ENCODE peak calls at places on chromosomes 16 and 17, in seven cellular contexts. O, S, K, F, J, H and A are unnamed samples.

GRCh38 chr17:76641501-76641900 is 2.1 kb downstream of the ST6GALNAC1 start:
- DNase-seq in F (no peak), O (no peak), J (peak), H (no peak), K (no peak), S (no peak), A (peak)

GRCh38 chr17:6172642-6173330 is 102.6 kb downstream of the WSCD1 start:
- DNase-seq in K (no peak), F (peak), H (no peak), O (peak), J (peak), S (no peak), A (no peak)

GRCh38 chr16:28192811-28193529 is 18.8 kb downstream of the XPO6 start:
- DNase-seq in J (no peak), S (no peak), H (no peak), O (no peak), F (no peak), K (no peak), A (no peak)

GRCh38 chr16:75789237-75789636 is 62.9 kb upstream of the CPHXL start:
- DNase-seq in F (no peak), K (peak), H (peak), O (peak), S (no peak), J (peak), A (peak)

GRCh38 chr16:84483882-84484565 is 20.4 kb downstream of the MEAK7 start:
- DNase-seq in H (no peak), F (no peak), S (peak), O (no peak), K (no peak), J (no peak), A (no peak)

GRCh38 chr16:496097-496886 is 31.2 kb upstream of the CAPN15 start:
- DNase-seq in O (no peak), F (no peak), H (no peak), J (no peak), S (no peak), K (no peak), A (no peak)

GRCh38 chr16:10579965-10580918 is at the start of gene EMP2:
- DNase-seq in J (peak), O (peak), K (peak), H (peak), F (peak), S (peak), A (peak)

GRCh38 chr16:85387731-85388295 is 225.3 kb upstream of the GSE1 start:
- DNase-seq in S (no peak), J (no peak), K (no peak), F (no peak), H (no peak), O (no peak), A (no peak)

GRCh38 chr17:45108595-45109521 is 23.5 kb downstream of the PLCD3 start:
- DNase-seq in H (no peak), S (no peak), O (no peak), K (no peak), J (no peak), F (no peak), A (no peak)

GRCh38 chr16:84947996-84948854 is 63.1 kb downstream of the ZDHHC7 start:
- DNase-seq in S (no peak), O (no peak), J (no peak), K (no peak), H (no peak), F (no peak), A (no peak)

GRCh38 chr16:31094088-31094423 is 541 bp downstream of the VKORC1 start:
- DNase-seq in K (no peak), S (no peak), F (peak), H (no peak), O (peak), J (peak), A (no peak)

GRCh38 chr17:75468779-75469373 is 12.4 kb downstream of the TMEM94 start:
- DNase-seq in K (no peak), H (no peak), J (no peak), F (no peak), O (no peak), S (no peak), A (peak)

GRCh38 chr17:70165383-70165782 is 3.9 kb upstream of the KCNJ2 start:
- DNase-seq in F (no peak), H (no peak), S (no peak), K (no peak), J (no peak), O (no peak), A (no peak)

GRCh38 chr16:35306915-35307314 is 1847.5 kb downstream of the TP53TG3F start:
- DNase-seq in S (no peak), F (no peak), H (no peak), J (no peak), K (no peak), O (no peak), A (no peak)

GRCh38 chr16:27786881-27787625 is 237.1 kb downstream of the KATNIP start:
- DNase-seq in K (no peak), F (no peak), J (no peak), S (no peak), O (no peak), H (no peak), A (no peak)

GRCh38 chr16:80547145-80547544 is 6.4 kb downstream of the DYNLRB2 start:
- DNase-seq in K (no peak), F (no peak), J (no peak), H (no peak), S (no peak), O (no peak), A (no peak)

GRCh38 chr17:50323060-50323459 is 22.9 kb upstream of the XYLT2 start:
- DNase-seq in J (no peak), K (no peak), S (no peak), F (no peak), H (no peak), O (no peak), A (no peak)

GRCh38 chr16:78478267-78478821 is 378.9 kb downstream of the WWOX start:
- DNase-seq in O (no peak), F (peak), S (peak), K (no peak), H (peak), J (peak), A (no peak)

GRCh38 chr17:35896011-35896587 is 15.9 kb upstream of the CCL5 start:
- DNase-seq in J (no peak), O (no peak), K (no peak), S (no peak), H (peak), F (no peak), A (no peak)

GRCh38 chr17:75844530-75845057 is 390 bp upstream of the UNC13D start:
- DNase-seq in O (no peak), S (no peak), K (no peak), J (peak), F (no peak), H (no peak), A (peak)

GRCh38 chr17:32261937-32262510 is 3.6 kb upstream of the RHBDL3 start:
- DNase-seq in O (no peak), S (no peak), K (no peak), J (no peak), F (no peak), H (no peak), A (no peak)

GRCh38 chr16:17434006-17434405 is 36.8 kb downstream of the XYLT1 start:
- DNase-seq in K (no peak), H (no peak), S (no peak), O (no peak), J (no peak), F (no peak), A (no peak)

GRCh38 chr17:34979650-34980352 is 511 bp upstream of the LIG3 start:
- DNase-seq in F (no peak), S (no peak), J (peak), H (peak), K (peak), O (no peak), A (no peak)

GRCh38 chr16:5670198-5670597 is 572.6 kb upstream of the EEF2KMT start:
- DNase-seq in H (no peak), S (no peak), J (no peak), O (no peak), K (no peak), F (no peak), A (no peak)

DNA sequence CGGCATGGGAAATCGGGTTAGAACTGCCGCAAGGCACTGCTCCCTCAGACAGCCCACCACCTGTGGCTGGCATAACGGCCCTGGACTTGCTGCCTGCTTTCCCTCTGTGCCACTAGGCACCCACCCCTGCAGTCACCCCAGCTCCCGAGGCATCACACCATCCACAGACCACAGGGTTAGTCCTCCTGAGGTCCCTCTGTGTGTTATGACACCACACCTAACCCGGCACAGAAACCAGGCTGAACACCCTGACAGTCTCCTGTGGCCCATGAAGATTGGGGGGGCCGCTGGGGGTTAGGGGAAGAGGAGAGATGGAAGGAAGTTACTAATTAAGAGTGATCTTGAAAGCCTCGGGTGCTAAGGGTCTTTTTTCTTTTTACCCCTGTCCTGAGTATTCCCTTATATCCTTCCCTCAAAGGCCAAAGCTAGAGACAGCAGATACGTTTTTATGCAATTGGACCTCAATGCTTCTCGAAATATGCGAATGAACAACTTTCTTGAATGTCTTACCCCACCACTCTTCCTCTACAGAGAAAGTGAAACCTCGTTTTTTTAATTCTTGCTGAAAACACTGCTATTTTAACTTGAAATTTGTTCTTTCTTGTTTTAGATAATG is 7.0 kb downstream of the CYTH1 start:
- DNase-seq in O (no peak), K (no peak), F (no peak), S (no peak), J (no peak), H (no peak), A (no peak)
- H2BK120ac ChIP-seq in O (no peak), K (no peak), F (no peak), S (no peak), J (no peak), H (no peak), A (no peak)

DNA sequence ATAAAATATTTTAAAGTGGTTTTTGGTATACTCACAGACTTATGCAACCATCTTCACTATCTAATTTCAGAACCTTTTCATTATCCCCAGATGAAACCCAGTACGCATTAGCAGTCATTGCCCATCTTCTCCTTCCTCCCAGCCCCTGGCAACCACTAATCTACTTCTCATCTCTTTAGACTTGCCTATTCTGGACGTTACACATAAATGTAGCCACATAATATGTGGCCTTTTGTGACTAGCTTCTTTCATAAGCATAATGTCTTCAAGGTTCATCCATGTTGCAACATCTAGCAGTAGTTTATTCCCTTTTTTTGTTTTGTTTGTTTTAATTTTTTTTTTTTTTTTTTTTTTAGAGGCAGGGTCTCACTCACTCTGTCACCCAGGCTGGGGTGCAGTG is 28.5 kb upstream of the C17orf107 start:
- DNase-seq in H (no peak), J (no peak), F (no peak), S (no peak), K (no peak), O (no peak), A (no peak)
- H2BK120ac ChIP-seq in H (no peak), J (no peak), F (no peak), S (no peak), K (no peak), O (no peak), A (no peak)

DNA sequence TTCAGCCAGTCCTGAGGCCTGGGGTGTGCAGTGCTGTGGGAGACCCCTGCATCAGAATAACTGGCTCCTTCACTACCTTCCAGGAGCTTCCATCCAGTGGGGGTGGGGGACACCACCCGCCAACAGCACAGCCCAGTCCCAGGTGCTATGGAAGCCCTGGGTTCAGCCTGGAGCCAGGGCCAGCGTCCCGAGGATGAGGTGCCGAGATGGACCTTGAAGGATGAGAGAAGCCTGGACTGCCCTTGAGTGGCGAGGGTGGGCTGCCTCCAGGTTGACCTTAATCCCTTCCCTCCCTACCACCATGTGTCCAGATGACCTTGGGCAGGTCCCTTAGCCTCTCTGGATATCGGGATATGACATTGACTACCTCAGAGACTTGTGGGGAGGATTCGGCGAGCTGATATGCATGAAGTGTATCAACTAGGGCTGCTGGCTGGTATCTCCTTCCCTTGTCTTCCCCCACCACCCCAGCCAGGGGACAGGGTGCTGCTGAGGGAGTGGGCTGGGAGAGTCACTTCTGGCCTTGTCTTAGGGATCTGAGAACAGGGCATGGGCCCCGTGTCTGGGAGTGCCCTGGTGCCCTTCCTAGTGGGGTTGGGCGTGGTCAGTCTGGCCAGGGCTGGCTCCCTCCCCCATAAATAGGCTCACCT is 14.2 kb upstream of the LASP1NB start:
- DNase-seq in S (no peak), F (peak), J (no peak), K (no peak), O (no peak), H (no peak), A (no peak)
- H2BK120ac ChIP-seq in S (no peak), F (no peak), J (no peak), K (no peak), O (no peak), H (no peak), A (no peak)

GRCh38 chr17:4810696-4811289 is 3.8 kb downstream of the PLD2 start:
- DNase-seq in H (no peak), S (no peak), O (no peak), J (no peak), K (no peak), F (no peak), A (no peak)
- H2BK120ac ChIP-seq in H (no peak), S (no peak), O (no peak), J (no peak), K (no peak), F (no peak), A (no peak)

DNA sequence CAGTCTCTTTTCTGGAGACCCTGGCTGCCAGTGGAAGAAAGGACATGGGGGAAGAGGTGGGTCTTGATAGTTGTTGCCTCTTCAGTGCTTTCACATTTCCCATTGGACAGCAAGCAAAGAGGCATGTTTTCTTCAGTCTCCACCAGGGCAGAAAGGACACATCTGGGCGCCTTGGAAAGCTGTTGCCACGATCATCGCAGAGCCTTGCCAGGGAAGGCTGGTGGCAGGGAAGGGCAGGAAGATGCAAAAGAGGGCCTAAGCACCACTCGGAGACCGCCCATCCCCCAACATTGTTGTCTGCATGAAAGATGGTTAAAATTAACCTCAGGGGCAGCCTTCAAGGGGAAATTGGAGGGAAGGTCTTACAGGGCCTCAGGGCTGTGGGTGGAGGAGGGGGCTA is 114.1 kb downstream of the SOX9 start:
- DNase-seq in S (no peak), O (no peak), H (no peak), F (no peak), J (no peak), K (no peak), A (no peak)
- H2BK120ac ChIP-seq in S (no peak), O (no peak), H (no peak), F (no peak), J (no peak), K (no peak), A (no peak)

GRCh38 chr17:68972119-68972704 is 17.0 kb upstream of the ABCA8 start:
- DNase-seq in J (peak), S (no peak), F (no peak), H (peak), K (peak), O (peak), A (no peak)
- H2BK120ac ChIP-seq in J (no peak), S (no peak), F (no peak), H (no peak), K (no peak), O (no peak), A (no peak)

GRCh38 chr17:12990926-12991325 is 26.9 kb downstream of the ELAC2 start:
- DNase-seq in J (no peak), O (no peak), F (no peak), K (no peak), S (no peak), H (no peak), A (no peak)
- H2BK120ac ChIP-seq in J (no peak), O (no peak), F (no peak), K (no peak), S (no peak), H (no peak), A (no peak)

GRCh38 chr17:72735089-72735488 is 357.4 kb downstream of the SLC39A11 start:
- DNase-seq in O (no peak), J (no peak), S (no peak), H (no peak), F (no peak), K (no peak), A (no peak)

GRCh38 chr17:72733619-72734282 is 358.7 kb downstream of the SLC39A11 start:
- DNase-seq in K (no peak), O (no peak), H (no peak), J (no peak), S (no peak), F (no peak), A (no peak)

GRCh38 chr17:72734611-72735010 is 357.9 kb downstream of the SLC39A11 start:
- DNase-seq in J (no peak), S (no peak), K (no peak), O (no peak), F (no peak), H (no peak), A (no peak)

GRCh38 chr17:72735602-72736001 is 356.9 kb downstream of the SLC39A11 start:
- DNase-seq in F (no peak), H (no peak), J (no peak), O (no peak), K (no peak), S (no peak), A (no peak)

DNA sequence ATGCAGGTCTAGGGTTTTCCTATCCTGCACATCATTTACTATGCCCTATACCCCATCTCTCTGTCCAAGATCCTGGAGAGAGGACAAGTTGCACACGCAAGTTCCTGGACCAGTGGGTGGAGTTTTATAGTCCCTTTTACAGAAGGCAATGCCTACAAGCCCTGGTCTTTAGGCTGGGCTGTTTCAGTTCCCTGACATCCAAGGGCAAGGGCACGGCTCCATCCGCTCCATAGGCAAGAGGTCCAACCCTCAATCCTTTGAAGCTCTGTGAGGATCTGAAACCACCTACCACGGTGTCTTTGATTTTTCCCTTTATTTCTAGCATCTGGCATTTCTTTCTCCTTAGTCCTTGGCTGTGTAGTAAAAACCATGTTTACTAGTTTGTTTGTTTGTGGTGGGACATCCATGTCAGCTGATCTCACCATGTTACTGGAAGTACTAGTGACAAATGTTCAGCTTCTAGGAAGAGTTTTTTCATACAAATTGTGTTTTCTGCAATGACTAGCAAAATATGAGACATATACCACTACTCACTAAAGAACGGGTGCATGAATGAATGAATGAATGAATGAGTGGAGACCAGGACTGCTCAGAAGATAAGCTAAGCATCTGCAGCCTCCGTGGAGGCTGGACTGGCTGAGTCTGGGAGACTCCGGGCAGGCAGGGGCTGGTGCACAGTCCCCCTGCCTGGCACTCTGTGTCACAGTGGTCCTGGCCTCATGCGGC is 359.4 kb downstream of the SLC39A11 start:
- DNase-seq in K (no peak), H (no peak), F (no peak), O (no peak), J (no peak), S (no peak), A (no peak)
- H2BK120ac ChIP-seq in K (no peak), H (no peak), F (no peak), O (no peak), J (no peak), S (no peak), A (no peak)